ENCODE peak calls at places on chromosome 22, in ten cellular contexts. M is lower leg skin, D is uterus, N is A549, F is vagina, W is ovary, I is spleen, A is body of pancreas, V is sigmoid colon, S is IMR-90. Q is an unnamed sample.

GRCh38 chr22:36613958-36614357 is 85.0 kb upstream of the EIF3D start:
- DNase-seq in F (no peak), D (no peak), V (no peak), S (peak), I (no peak), W (no peak), A (peak), N (peak), M (no peak), Q (no peak)

GRCh38 chr22:30325065-30325720 is 1.5 kb downstream of the TBC1D10A start:
- DNase-seq in W (peak), V (peak), N (peak), A (peak), F (no peak), S (peak), I (no peak), D (peak), M (peak), Q (no peak)

GRCh38 chr22:20436309-20437252 is 1.0 kb downstream of the SCARF2 start:
- DNase-seq in N (no peak), F (no peak), D (peak), S (peak), I (peak), A (no peak), V (peak), W (peak), M (peak), Q (no peak)

GRCh38 chr22:23218867-23219251 is 38.5 kb downstream of the BCR start:
- DNase-seq in I (peak), S (peak), D (no peak), M (no peak), F (no peak), N (no peak), A (peak), V (no peak), W (no peak), Q (peak)

GRCh38 chr22:30205281-30206115 is 41.1 kb downstream of the LIF start:
- DNase-seq in I (no peak), N (peak), M (peak), V (peak), A (peak), F (peak), S (peak), D (peak), W (peak), Q (peak)

GRCh38 chr22:34878996-34879395 is 187.0 kb upstream of the ISX start:
- DNase-seq in I (no peak), M (no peak), D (no peak), A (no peak), F (no peak), W (no peak), V (no peak), N (no peak), S (no peak), Q (no peak)

GRCh38 chr22:22666307-22667091 is 22.1 kb downstream of the GGTLC2 start:
- DNase-seq in I (no peak), S (peak), V (no peak), M (peak), W (no peak), F (no peak), N (peak), A (peak), D (no peak), Q (peak)

GRCh38 chr22:41752011-41752975 is 48.2 kb upstream of the CCDC134 start:
- DNase-seq in D (no peak), M (no peak), F (no peak), W (no peak), A (no peak), N (no peak), I (no peak), S (no peak), V (no peak), Q (no peak)

GRCh38 chr22:31574015-31574670 is 77.8 kb downstream of the SFI1 start:
- DNase-seq in I (no peak), F (no peak), W (peak), S (no peak), N (no peak), V (no peak), A (no peak), D (no peak), M (peak), Q (no peak)

GRCh38 chr22:17869285-17870096 is 95.2 kb upstream of the BID start:
- DNase-seq in M (no peak), V (no peak), W (no peak), I (no peak), F (no peak), D (no peak), N (no peak), A (no peak), S (no peak), Q (no peak)

DNA sequence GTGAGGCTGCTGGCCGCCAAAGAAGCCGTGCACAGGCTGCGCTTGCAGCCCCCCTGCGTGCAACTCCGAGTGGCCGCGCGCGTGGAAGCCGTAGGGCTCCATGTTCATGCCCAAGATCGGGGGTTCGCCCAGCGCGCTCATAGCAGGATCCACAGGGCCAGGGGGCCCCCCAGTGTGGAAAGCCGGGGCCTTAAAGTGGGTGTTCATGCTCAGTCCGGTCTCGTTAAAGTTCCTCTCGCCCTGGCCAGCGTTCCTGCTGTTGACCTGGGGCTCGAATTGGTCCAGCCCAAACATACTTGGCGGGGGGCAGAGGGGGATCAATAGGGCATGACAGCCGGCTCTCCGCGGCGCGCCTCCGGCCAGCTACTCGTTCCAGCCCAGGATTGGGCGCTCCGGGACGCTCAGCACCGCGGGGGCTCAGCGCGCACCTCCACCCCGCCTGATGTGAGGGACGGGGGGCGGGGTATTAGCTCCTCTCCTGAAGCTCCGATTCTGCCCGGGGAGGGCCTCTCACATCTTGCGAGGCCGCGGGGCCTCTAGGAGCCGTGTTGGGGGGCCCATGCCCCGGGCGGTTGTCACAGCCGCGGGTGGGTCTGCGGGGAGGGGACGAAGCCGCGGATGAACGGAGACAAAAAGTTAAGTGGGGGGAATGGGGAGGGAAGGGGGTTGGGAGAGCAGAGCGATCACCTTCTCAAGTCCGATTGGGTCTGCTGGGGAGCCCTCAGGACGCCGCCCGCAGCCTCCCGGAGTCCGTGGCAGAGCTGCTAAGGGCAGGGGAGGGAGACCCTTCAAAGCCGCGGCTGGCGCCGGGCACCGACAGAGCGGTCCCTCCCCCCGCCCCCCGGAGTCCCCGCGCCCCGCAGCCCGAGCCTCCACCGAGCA is 1.1 kb downstream of the MN1 start:
- DNase-seq in M (no peak), V (no peak), F (no peak), N (no peak), D (no peak), I (no peak), S (no peak), W (peak), A (no peak), Q (no peak)
- H3K4me3 ChIP-seq in M (peak), V (peak), F (peak), N (peak), D (peak), I (peak), S (peak), W (peak), A (peak), Q (no peak)

DNA sequence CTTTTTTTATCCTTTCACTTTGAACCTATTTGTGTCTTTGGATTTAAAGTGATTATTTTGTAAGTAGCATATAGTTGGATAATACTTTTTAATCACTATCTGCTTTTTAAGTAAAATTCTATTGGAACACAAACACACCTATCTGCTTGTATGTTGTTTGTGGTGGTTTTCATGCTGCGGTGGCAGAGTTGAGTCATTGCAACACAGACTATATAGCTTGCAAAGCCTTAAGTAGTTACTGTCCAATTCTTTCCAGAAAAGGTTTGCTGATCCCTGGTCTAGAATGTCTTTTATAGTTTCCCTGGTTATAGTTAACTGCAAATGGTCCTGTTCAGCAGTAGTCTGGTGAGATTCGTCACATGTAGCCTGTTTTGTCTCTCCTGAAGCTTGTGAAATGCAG is 21.5 kb downstream of the SHANK3 start:
- DNase-seq in V (no peak), W (no peak), A (no peak), D (no peak), N (no peak), F (no peak), M (no peak), I (no peak), S (peak), Q (peak)
- TF ChIP-seq CTCF in V (no peak), W (no peak), A (no peak), D (no peak), N (no peak), F (no peak), M (no peak), I (no peak), S (no peak), Q (no peak)

GRCh38 chr22:46614070-46614931 is 5.9 kb upstream of the GRAMD4 start:
- DNase-seq in M (no peak), N (no peak), W (no peak), I (peak), V (no peak), F (no peak), S (no peak), D (no peak), A (no peak), Q (no peak)
- TF ChIP-seq POLR2A in M (no peak), N (no peak), W (no peak), I (no peak), V (no peak), F (no peak), S (no peak), D (no peak), A (no peak), Q (no peak)

DNA sequence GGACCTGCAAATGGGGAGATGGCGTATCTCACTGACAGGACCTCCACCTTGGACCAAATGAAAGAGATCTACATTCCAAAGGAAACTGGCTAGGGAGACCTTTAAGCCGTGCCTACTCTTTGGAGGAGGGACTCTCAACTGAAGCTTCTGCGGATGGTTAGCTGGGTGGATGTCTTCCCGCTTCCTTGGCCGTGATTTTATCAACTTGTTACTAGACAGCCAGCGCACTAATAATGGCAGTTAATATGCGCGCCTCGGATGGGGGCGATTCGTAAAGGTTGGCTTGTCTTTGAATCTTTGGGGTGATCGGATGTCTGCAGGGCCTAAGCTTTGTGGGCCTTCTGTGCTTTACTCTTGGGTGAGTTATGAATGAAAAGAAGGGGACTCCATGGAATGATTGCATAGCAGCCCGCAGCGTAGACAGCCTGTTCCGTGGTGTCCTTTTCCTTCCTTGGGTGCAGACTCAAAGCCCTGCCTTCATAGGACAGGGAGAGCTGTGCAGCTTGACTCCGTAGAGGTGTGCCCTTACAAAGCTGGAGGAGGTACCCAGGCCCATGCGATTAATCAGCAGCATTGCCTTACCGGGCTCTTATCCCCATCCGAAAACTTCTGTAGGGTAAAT is 1.5 kb downstream of the ZNRF3 start:
- DNase-seq in S (no peak), W (no peak), I (peak), V (peak), A (no peak), N (no peak), F (no peak), D (no peak), M (no peak), Q (no peak)
- H3K4me3 ChIP-seq in S (peak), W (peak), I (no peak), V (peak), A (no peak), N (peak), F (peak), D (peak), M (no peak), Q (peak)

GRCh38 chr22:33163815-33164214 is 105.6 kb upstream of the SYN3 start:
- DNase-seq in F (no peak), D (no peak), M (no peak), N (no peak), A (no peak), V (no peak), I (no peak), W (no peak), S (no peak), Q (no peak)
- TF ChIP-seq CTCF in F (no peak), D (no peak), M (no peak), N (no peak), A (no peak), V (no peak), I (no peak), W (no peak), S (no peak), Q (no peak)

GRCh38 chr22:46593211-46593676 is 26.9 kb upstream of the GRAMD4 start:
- DNase-seq in I (peak), S (no peak), F (no peak), N (no peak), W (no peak), A (no peak), M (no peak), V (peak), D (no peak), Q (peak)
- TF ChIP-seq POLR2A in I (no peak), S (no peak), F (no peak), N (no peak), W (no peak), A (peak), M (no peak), V (no peak), D (no peak), Q (peak)

GRCh38 chr22:39956932-39957664 is 3.1 kb upstream of the TMA7B start:
- DNase-seq in W (no peak), M (no peak), V (no peak), S (no peak), I (no peak), N (no peak), D (no peak), F (no peak), A (no peak), Q (peak)
- H3K4me3 ChIP-seq in W (no peak), M (no peak), V (no peak), S (no peak), I (no peak), N (no peak), D (no peak), F (no peak), A (no peak), Q (no peak)

GRCh38 chr22:50250555-50251471 is at the start of gene HDAC10:
- DNase-seq in S (peak), V (peak), M (peak), A (peak), F (no peak), N (peak), D (peak), W (peak), I (peak), Q (peak)
- TF ChIP-seq CTCF in S (no peak), V (no peak), M (no peak), A (no peak), F (no peak), N (no peak), D (no peak), W (no peak), I (no peak), Q (no peak)

GRCh38 chr22:28029201-28029948 is 110.3 kb upstream of the PITPNB start:
- DNase-seq in V (no peak), M (peak), W (no peak), D (no peak), F (no peak), I (peak), S (peak), A (peak), N (peak), Q (peak)
- TF ChIP-seq POLR2A in V (no peak), M (no peak), W (no peak), D (no peak), F (no peak), I (no peak), S (no peak), A (no peak), N (no peak), Q (no peak)